ENCODE peak calls at places on chromosomes 11 and 22, in nine cellular contexts. N, U, C, I, S, L, W, Y and Z are unnamed samples.
A peak's percentile ranks its signal among the peaks of the same experiment; 100 is the strongest.

GRCh38 chr22:27873476-27873875 is 45.6 kb downstream of the PITPNB start:
- DNase-seq in L (no peak), U (no peak), N (no peak), I (no peak), C (no peak), S (no peak), W (no peak), Y (no peak), Z (no peak)

GRCh38 chr11:82939456-82939855 is 37.9 kb downstream of the DDIAS start:
- DNase-seq in L (no peak), S (no peak), U (no peak), C (no peak), W (no peak), Y (no peak), N (no peak), I (no peak), Z (no peak)

GRCh38 chr22:31247726-31248125 is 35.6 kb downstream of the LIMK2 start:
- DNase-seq in L (peak; percentile 75), S (no peak), Y (no peak), U (no peak), I (peak; percentile 25), N (no peak), C (no peak), W (no peak), Z (no peak)

GRCh38 chr11:45544826-45545225 is 120.6 kb downstream of the CHST1 start:
- DNase-seq in I (no peak), W (no peak), S (no peak), Y (no peak), C (no peak), U (no peak), N (no peak), L (no peak), Z (no peak)

GRCh38 chr11:58576792-58577440 is 1.3 kb upstream of the LPXN start:
- DNase-seq in U (no peak), L (peak; percentile 5), S (peak; percentile 57), C (peak; percentile 73), W (no peak), Y (peak; percentile 36), N (peak; percentile 27), I (no peak), Z (peak; percentile 44)

GRCh38 chr22:38927033-38927789 is 30.2 kb upstream of the APOBEC3A start:
- DNase-seq in Y (peak; percentile 85), I (peak; percentile 89), U (peak; percentile 74), N (no peak), S (peak; percentile 71), C (peak; percentile 74), L (peak; percentile 79), W (peak; percentile 91), Z (no peak)

GRCh38 chr11:116687458-116688201 is 85.2 kb downstream of the BUD13 start:
- DNase-seq in U (no peak), Y (no peak), C (no peak), S (no peak), I (peak; percentile 81), W (peak; percentile 92), L (peak; percentile 16), N (no peak), Z (peak; percentile 31)

GRCh38 chr11:87726511-87726910 is 448.7 kb downstream of the RAB38 start:
- DNase-seq in Y (no peak), N (no peak), I (no peak), L (no peak), S (no peak), W (no peak), U (no peak), C (no peak), Z (peak; percentile 55)

GRCh38 chr11:9868641-9869040 is 204.8 kb downstream of the SWAP70 start:
- DNase-seq in L (peak; percentile 13), Y (no peak), W (no peak), C (no peak), U (no peak), N (no peak), I (no peak), S (no peak), Z (no peak)

GRCh38 chr11:76158394-76159302 is 47.7 kb downstream of the WNT11 start:
- DNase-seq in Y (no peak), W (no peak), N (no peak), I (no peak), C (no peak), S (no peak), L (no peak), U (no peak), Z (no peak)

GRCh38 chr11:86669424-86669823 is 3.0 kb downstream of the ME3 start:
- DNase-seq in I (no peak), S (no peak), W (no peak), U (no peak), Y (no peak), L (no peak), C (no peak), N (no peak), Z (no peak)

GRCh38 chr11:9745411-9746211 is 81.7 kb downstream of the SWAP70 start:
- DNase-seq in I (no peak), N (peak; percentile 74), C (no peak), Y (no peak), L (no peak), S (no peak), W (no peak), U (no peak), Z (no peak)

GRCh38 chr11:1844221-1845094 is 5.7 kb downstream of the TNNI2 start:
- DNase-seq in I (no peak), Y (peak; percentile 57), W (no peak), C (no peak), U (no peak), S (no peak), L (peak; percentile 66), N (no peak), Z (no peak)

DNA sequence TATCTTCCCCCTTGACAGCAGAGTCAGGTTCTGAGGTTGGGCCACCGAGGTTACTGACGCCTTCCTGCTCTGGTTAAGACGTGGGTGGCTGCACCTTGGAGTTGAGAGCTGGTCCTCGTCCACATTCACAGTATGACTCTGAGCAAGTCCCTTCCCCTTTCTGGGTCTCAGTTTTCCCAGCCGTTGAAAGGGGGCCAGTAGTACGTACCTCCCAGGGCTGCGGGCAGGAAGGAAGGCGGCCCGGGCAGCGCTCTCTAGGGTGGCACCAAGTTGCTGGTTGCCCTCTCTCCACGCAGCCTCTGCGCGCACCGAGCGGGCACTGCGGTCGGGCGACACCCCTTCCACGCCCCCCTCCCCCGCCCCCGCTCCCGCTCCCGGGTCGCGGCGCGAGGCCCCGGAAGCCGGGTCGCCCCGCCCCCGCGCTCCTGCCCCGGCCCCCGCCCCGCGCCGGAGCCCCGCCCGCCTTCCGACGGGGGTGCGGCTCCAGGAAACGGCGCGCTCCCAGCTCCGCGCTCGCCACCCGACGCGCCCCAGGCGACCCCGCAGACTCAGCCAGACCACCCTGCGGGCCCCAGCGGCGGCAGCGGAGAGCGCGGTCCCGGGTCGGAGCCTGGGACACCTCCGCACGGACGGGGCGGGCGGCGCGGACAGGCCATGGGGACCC is at the start of gene EHBP1L1:
- DNase-seq in W (peak; percentile 63), U (no peak), Y (peak; percentile 85), S (peak; percentile 76), N (peak; percentile 83), L (peak; percentile 91), C (peak; percentile 78), I (peak; percentile 77), Z (peak; percentile 70)
- TF ChIP-seq EZH2phosphoT487 in W (no peak), U (no peak), Y (no peak), S (no peak), N (no peak), L (no peak), C (no peak), I (no peak), Z (no peak)

DNA sequence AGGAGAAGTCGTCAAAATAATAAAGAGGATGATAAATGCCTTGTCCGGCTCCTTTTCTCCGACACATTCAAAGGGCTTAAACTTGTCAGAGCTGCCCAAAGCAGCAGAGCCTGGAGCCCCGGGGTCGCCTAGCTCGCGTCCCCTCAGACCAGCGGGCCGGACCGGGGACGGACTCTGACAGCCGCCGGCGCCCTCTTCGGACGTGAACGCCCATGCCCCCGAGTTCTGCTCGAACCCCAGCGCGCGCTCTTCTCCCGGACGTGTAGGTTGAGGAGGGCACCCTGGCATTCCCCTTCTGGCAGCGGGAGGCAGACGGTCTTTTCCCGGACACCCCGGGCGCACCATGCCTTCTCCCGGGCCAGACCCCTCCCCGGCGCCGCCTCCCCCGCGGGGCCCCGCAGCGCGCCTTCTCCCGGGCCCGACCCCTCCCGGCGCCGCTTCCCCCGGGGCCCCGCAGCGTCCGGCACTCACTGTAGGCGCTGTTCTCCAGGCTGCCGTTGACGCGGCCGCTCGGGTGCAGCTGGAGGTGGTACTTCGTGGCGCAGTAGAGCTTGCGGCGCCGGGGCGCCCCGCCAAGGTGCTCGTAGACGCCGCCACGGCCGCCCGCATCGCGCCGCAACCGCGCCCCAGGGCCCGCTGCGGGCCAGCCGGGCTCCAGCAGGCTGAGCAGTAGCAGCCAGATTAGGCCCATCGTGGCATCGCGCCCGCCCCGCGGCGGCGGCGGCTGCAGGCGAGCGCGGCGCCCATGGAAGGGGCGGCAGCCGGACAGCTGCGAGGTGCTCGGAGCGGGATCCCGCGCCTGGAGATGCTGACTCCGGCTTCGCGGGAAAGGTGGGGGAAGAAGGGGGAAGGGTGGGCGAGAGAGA is 740 bp downstream of the FGF3 start:
- DNase-seq in N (no peak), S (no peak), U (no peak), I (peak; percentile 68), L (peak; percentile 56), Y (no peak), W (peak; percentile 48), C (no peak), Z (no peak)
- H3K4me3 ChIP-seq in N (no peak overlapping the region), S (no peak overlapping the region), U (peak overlapping the region; percentile 46), I (peak overlapping the region; percentile 51), L (no peak overlapping the region), Y (no peak overlapping the region), W (peak overlapping the region; percentile 57), C (no peak overlapping the region), Z (peak overlapping the region; percentile 65)

DNA sequence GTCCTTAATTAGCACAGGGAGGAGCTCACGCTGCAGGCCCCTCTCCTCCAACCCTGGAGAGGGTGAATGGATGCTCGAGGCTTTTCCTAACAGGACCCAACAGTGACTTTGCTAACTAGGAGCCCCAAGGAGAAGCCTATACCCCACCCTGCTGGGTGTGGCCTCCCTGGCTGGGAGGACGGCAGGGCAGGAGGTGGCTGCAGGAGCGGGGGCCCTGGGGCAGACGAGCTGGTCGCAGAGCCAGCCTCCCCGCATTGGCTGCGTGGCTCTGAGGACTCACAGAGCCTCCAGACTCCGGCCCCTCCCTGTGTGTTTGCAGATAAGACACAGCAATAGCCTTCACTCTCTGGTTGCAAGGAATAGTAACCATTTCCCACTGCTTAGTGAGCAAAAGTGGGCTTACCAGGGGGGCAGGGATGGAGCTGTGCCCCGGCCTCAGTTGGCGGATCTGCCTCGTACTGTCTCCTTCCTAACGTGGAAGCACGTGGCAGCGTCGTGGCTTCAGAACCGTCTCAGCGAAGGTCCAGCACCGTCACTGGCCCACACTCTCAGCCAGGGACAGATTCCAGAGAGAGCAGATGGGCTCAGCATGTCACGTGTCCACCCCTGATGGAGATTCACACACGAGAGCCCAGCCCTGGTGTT is 1087.5 kb downstream of the BRD1 start:
- DNase-seq in N (no peak), I (no peak), U (no peak), L (no peak), W (no peak), S (no peak), C (no peak), Y (peak; percentile 37), Z (no peak)
- TF ChIP-seq EZH2phosphoT487 in N (no peak), I (no peak), U (no peak), L (no peak), W (no peak), S (no peak), C (no peak), Y (no peak), Z (no peak)

DNA sequence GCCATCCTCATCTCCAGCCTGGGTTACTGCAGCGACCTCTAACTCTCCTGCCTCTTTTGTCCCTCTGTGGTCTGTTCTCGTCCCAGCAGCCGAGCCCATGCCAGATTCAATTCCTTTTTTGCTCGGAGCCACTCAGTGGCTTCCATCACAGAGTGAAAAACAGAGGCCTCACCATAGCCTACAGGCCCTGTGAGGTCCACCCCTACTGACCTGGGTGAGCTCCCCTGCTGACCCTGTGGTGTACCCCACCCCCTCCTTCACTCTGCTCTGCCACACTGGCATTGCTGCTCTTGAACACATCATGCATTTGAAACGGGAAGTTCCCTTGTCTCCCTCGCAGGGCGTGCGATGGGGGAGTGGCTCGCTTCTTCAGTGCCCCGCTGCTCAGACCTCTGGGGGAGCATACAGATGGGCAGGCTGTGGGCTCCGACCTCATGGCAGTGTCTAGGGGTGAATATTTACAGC is 2.1 kb downstream of the AIP start:
- DNase-seq in C (no peak), L (no peak), I (no peak), S (no peak), W (no peak), U (no peak), N (peak; percentile 85), Y (no peak), Z (no peak)
- H3K4me3 ChIP-seq in C (no peak overlapping the region), L (no peak overlapping the region), I (no peak overlapping the region), S (no peak overlapping the region), W (no peak overlapping the region), U (no peak overlapping the region), N (peak overlapping the region; percentile 71), Y (no peak overlapping the region), Z (no peak overlapping the region)